ENCODE peak calls at places on chromosomes 7 and 10, in ten cellular contexts. H is right lobe of liver, Y is stomach, A is Peyer's patch, X is esophagus muscularis mucosa, Z is IMR-90, B is A549, T is vagina, R is uterus, I is transverse colon. M is an unnamed sample. For H3K4me1, the result is how much of the 10 kb centered on the place peaks cover.

GRCh38 chr7:102933763-102934162 is 21.0 kb downstream of the LRRC17 start:
- DNase-seq in H (no peak), I (peak), Y (peak), T (no peak), Z (peak), X (no peak), R (peak), A (no peak), B (no peak), M (peak)

GRCh38 chr10:78512205-78512550 is 478.5 kb downstream of the RPS24 start:
- DNase-seq in Y (no peak), B (no peak), Z (no peak), X (no peak), T (peak), H (no peak), I (no peak), A (no peak), R (no peak), M (peak)

GRCh38 chr7:94949532-94949931 is 42.1 kb downstream of the PPP1R9A start:
- DNase-seq in A (no peak), Z (no peak), X (no peak), T (no peak), R (no peak), Y (no peak), H (no peak), B (no peak), I (no peak), M (no peak)

GRCh38 chr7:126511046-126511445 is 741.7 kb downstream of the GRM8 start:
- DNase-seq in Z (no peak), H (no peak), R (no peak), I (no peak), B (no peak), X (no peak), Y (no peak), A (no peak), T (no peak), M (no peak)

GRCh38 chr7:126368-126767 is 66.0 kb upstream of the FAM20C start:
- DNase-seq in Y (no peak), T (no peak), I (no peak), H (no peak), X (no peak), B (no peak), R (no peak), A (no peak), Z (no peak), M (no peak)

GRCh38 chr10:132319853-132320669 is 11.9 kb upstream of the LRRC27 start:
- DNase-seq in H (no peak), Z (peak), A (no peak), Y (no peak), R (no peak), X (no peak), B (peak), T (no peak), I (no peak), M (peak)

GRCh38 chr7:71511361-71511807 is 379.4 kb downstream of the GALNT17 start:
- DNase-seq in A (no peak), I (no peak), R (no peak), B (no peak), Z (no peak), H (no peak), X (no peak), T (no peak), Y (no peak), M (no peak)

GRCh38 chr7:90246184-90246583 is 1.2 kb downstream of the CFAP69 start:
- DNase-seq in Z (peak), B (no peak), H (no peak), X (no peak), I (no peak), T (no peak), Y (no peak), R (no peak), A (no peak), M (peak)

GRCh38 chr10:60735244-60735643 is 43.0 kb upstream of the CDK1 start:
- DNase-seq in Y (no peak), B (no peak), A (no peak), H (no peak), I (peak), X (no peak), T (no peak), R (no peak), Z (no peak), M (no peak)

GRCh38 chr7:22639400-22639799 is 87.6 kb upstream of the IL6 start:
- DNase-seq in X (no peak), Y (no peak), I (no peak), T (no peak), B (no peak), Z (peak), A (no peak), R (no peak), H (no peak), M (no peak)

GRCh38 chr10:63588436-63589180 is 67.4 kb downstream of the REEP3 start:
- DNase-seq in H (no peak), Y (peak), R (no peak), A (no peak), X (no peak), T (no peak), B (no peak), I (peak), Z (peak), M (no peak)

GRCh38 chr10:123974406-123974805 is 82.8 kb upstream of the CPXM2 start:
- DNase-seq in I (no peak), B (no peak), Z (peak), R (no peak), Y (no peak), T (no peak), X (peak), H (no peak), A (peak), M (no peak)

GRCh38 chr7:138661236-138661635 is 39.9 kb downstream of the SVOPL start:
- DNase-seq in R (no peak), H (no peak), I (no peak), Z (no peak), T (no peak), A (no peak), X (no peak), B (no peak), Y (no peak), M (no peak)

GRCh38 chr10:82378146-82378545 is 503.2 kb downstream of the NRG3 start:
- DNase-seq in X (peak), H (no peak), A (no peak), R (peak), I (no peak), Y (peak), Z (peak), T (no peak), B (no peak), M (no peak)

GRCh38 chr10:77310288-77310687 is 327.3 kb downstream of the KCNMA1 start:
- DNase-seq in Y (no peak), I (no peak), T (no peak), X (no peak), A (no peak), B (no peak), H (no peak), R (no peak), Z (no peak), M (no peak)

GRCh38 chr7:3887071-3887691 is 586.1 kb downstream of the SDK1 start:
- DNase-seq in B (no peak), Z (no peak), R (no peak), Y (no peak), H (no peak), X (peak), I (no peak), T (no peak), A (no peak), M (no peak)

GRCh38 chr10:3136336-3136735 is 36.2 kb downstream of the PITRM1 start:
- DNase-seq in B (no peak), Y (no peak), A (no peak), H (peak), Z (peak), X (no peak), T (no peak), R (no peak), I (no peak), M (no peak)

GRCh38 chr10:14904316-14904732 is 25.7 kb downstream of the SUV39H2 start:
- DNase-seq in B (peak), I (no peak), H (no peak), R (no peak), A (no peak), X (no peak), Y (no peak), Z (peak), T (no peak), M (no peak)

GRCh38 chr7:37153376-37153775 is 295.3 kb downstream of the ELMO1 start:
- DNase-seq in T (no peak), I (no peak), R (no peak), Z (no peak), B (no peak), A (no peak), X (no peak), Y (no peak), H (no peak), M (no peak)

GRCh38 chr7:13875496-13876074 is 113.9 kb downstream of the ETV1 start:
- DNase-seq in Z (no peak), A (no peak), X (no peak), H (no peak), T (no peak), Y (no peak), I (no peak), R (no peak), B (no peak), M (no peak)

GRCh38 chr10:128011059-128011979 is 104.4 kb downstream of the PTPRE start:
- DNase-seq in Y (peak), H (peak), I (peak), B (peak), A (peak), R (peak), Z (peak), T (no peak), X (peak), M (peak)

GRCh38 chr7:70238171-70238575 is 639.9 kb downstream of the AUTS2 start:
- DNase-seq in H (no peak), I (no peak), X (no peak), A (no peak), B (no peak), Z (no peak), T (no peak), R (no peak), Y (no peak), M (no peak)

GRCh38 chr7:27846388-27846787 is 106.4 kb downstream of the TAX1BP1 start:
- DNase-seq in X (no peak), Y (no peak), R (no peak), Z (peak), H (no peak), B (no peak), I (no peak), A (no peak), T (no peak), M (no peak)

GRCh38 chr7:50745336-50745735 is 37.4 kb downstream of the GRB10 start:
- DNase-seq in R (no peak), I (no peak), Y (no peak), Z (no peak), T (no peak), B (no peak), H (no peak), A (no peak), X (no peak), M (no peak)

GRCh38 chr10:102503264-102504178 is at the start of gene SUFU:
- DNase-seq in I (peak), Y (peak), A (peak), H (peak), B (peak), X (peak), T (no peak), Z (peak), R (peak), M (peak)
- TF ChIP-seq CTCF in I (peak), Y (no peak), A (peak), H (peak), B (peak), X (peak), T (peak), Z (peak), R (peak), M (peak)

GRCh38 chr7:86013662-86014061 is 630.0 kb upstream of the GRM3 start:
- DNase-seq in H (no peak), R (no peak), A (no peak), Y (no peak), I (no peak), Z (no peak), X (no peak), T (no peak), B (no peak), M (no peak)

GRCh38 chr7:86008898-86009297 is 634.8 kb upstream of the GRM3 start:
- DNase-seq in B (no peak), A (no peak), R (no peak), I (no peak), Y (no peak), X (no peak), Z (no peak), H (no peak), T (no peak), M (no peak)

DNA sequence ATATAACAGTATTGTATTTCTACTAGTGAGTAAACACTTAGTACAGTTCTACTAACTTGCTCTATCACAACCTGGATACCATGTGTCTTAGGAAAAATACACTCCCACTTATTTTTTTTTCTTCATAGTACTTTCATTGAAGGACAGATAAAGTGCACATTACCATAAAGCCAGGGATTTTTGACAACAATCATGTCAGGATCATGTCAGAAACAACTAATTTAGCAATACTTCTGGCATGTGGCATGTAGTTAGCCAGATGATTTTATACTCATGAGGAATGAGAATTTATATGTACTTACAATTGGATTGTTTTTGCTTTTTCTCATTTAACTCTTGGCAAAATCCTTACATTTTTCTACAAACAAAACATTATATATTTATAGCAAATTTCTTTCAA is 630.8 kb upstream of the GRM3 start:
- DNase-seq in Z (no peak), R (no peak), H (no peak), Y (no peak), B (no peak), X (no peak), A (no peak), T (no peak), I (no peak), M (no peak)
- H3K4me1 ChIP-seq in Z (under half), R (under half), H (under half), Y (under half), B (under half), X (under half), A (under half), T (under half), I (under half), M (under half)

DNA sequence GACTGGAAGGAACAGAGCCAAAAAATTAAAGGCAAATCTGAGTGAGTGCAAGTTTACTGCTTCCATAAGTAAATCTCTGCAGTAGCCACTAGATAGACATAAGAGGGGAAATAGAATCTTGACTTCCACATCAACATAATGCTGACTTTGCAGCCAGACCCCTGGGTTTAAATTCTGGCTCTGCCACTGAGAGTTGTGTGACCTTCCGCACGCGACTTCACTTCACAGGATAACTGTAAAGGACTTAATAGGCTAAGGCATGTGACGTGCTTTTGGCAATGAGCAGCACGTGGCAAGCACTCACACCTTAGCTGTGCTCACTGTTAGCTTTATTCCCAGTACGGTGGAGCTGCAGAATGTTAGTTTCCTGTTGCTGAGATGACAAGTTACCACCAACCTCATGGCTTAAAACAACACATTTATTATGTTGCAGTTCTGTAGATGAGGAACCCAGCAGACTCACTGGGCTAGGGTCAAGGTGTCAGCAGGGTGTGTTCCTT is 286.0 kb downstream of the CELF2 start:
- DNase-seq in X (no peak), T (no peak), H (no peak), R (no peak), Y (no peak), B (no peak), I (no peak), A (no peak), Z (no peak), M (no peak)
- TF ChIP-seq POLR2A in X (no peak), T (no peak), H (no peak), R (no peak), Y (no peak), B (no peak), I (no peak), A (no peak), Z (no peak), M (no peak)

DNA sequence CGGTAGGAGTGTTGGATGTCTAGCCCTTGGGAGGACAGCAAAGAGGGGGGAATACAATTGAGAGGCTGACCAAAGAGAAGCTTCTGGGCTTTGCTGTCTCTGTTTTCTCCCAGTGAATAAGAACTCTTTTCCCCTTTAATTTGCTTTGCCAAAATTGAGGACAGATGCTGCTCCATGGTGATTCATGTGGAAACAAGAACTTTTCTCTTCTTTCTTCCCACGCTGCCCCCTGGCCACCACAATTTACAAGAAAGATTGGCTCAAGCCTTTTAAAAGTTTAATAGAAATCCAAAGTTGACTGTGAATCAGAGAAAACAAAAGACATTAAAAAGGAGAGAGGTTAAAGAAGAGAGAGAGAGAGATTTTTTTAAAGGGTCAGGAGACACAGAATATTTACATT is 49.0 kb downstream of the PRR15 start:
- DNase-seq in H (no peak), Y (no peak), R (no peak), X (no peak), B (no peak), Z (no peak), T (no peak), I (no peak), A (no peak), M (no peak)
- TF ChIP-seq CTCF in H (no peak), Y (no peak), R (no peak), X (no peak), B (no peak), Z (no peak), T (no peak), I (no peak), A (no peak), M (no peak)

GRCh38 chr10:71996598-71997371 is 32.6 kb downstream of the CHST3 start:
- DNase-seq in Y (no peak), I (no peak), T (no peak), R (no peak), B (no peak), Z (no peak), A (no peak), H (no peak), X (no peak), M (no peak)
- H3K4me1 ChIP-seq in Y (under half), I (under half), T (half or more), R (under half), B (under half), Z (under half), A (under half), H (under half), X (half or more), M (half or more)

DNA sequence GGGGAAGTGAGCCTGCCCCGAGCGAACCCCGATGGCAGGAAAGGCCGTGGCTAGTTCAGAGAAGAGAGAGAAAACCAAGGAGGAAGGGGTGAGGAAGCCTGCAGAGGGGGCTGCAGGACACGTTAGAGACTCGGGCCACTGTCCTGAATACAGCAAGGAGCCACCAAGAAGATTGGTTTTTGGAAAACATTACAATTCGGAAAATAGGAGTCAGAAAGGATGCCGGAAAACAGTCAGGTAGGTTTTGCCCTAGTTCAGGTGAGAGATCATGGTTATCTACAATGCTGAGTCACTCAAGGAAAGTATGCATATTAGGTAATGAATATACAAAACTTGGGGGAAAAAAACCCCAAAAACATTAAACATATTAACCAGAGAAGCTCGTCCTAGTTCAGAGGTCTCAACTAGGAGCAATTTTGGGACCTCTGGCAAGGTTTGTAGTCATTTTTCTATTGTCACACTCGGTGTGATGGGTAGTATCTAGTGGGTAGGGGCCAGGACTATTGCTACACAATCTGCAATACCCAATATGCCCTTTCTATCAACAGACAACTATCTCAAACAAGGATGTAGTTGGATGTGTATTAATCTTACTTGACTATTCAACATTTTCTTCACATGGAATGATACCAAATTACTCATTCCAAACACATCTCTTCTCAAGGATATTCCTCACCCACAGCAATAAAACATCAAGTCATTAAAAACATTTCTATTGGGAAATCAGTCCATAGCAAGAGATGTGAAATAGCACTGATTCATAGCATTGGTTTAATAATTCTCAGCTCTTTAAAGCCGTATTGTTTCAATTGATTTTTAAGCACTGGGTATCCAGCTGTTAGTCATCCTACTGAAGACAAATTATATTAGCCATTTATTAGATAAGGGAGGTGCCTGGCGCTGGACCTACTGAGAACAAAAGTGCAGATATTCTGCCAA is 74.4 kb upstream of the RSU1 start:
- DNase-seq in A (peak), Y (peak), X (no peak), H (no peak), I (peak), Z (peak), R (peak), B (no peak), T (no peak), M (peak)
- TF ChIP-seq POLR2A in A (no peak), Y (no peak), X (no peak), H (no peak), I (no peak), Z (peak), R (no peak), B (no peak), T (no peak), M (no peak)

GRCh38 chr10:48649349-48649944 is 35.2 kb upstream of the WDFY4 start:
- DNase-seq in B (no peak), A (no peak), Z (no peak), H (no peak), R (no peak), T (peak), I (no peak), Y (no peak), X (peak), M (no peak)
- TF ChIP-seq CTCF in B (no peak), A (no peak), Z (no peak), H (no peak), R (no peak), T (no peak), I (no peak), Y (no peak), X (no peak), M (no peak)

M was measured in suprapubic skin.